ENCODE peak calls at places on chromosomes 16 and 17, in seven cellular contexts. L is body of pancreas; M is NCI-H1436; Y is activated naive CD8-positive, alpha-beta T cell treated with anti-CD3 and anti-CD28 coated beads for 36 hours; S is posterior cingulate gyrus; P is foreskin fibroblast; Z is small intestine. A is an unnamed sample.

GRCh38 chr16:70688266-70688742 is 2.5 kb upstream of the MTSS2 start:
- DNase-seq in L (no peak), M (no peak), Y (no peak), S (peak; percentile 83), P (no peak), Z (no peak), A (no peak)

GRCh38 chr17:16924701-16925440 is 47.0 kb downstream of the TNFRSF13B start:
- DNase-seq in L (no peak), M (no peak), Y (no peak), S (no peak), P (no peak), Z (no peak), A (no peak)

GRCh38 chr16:29994613-29995329 is 646 bp downstream of the HIRIP3 start:
- DNase-seq in L (peak; percentile 73), M (no peak), Y (peak; percentile 78), S (peak; percentile 50), P (peak; percentile 76), Z (peak; percentile 82), A (no peak)

GRCh38 chr16:67719778-67720144 is 645 bp upstream of the GFOD2 start:
- DNase-seq in L (peak; percentile 25), M (peak; percentile 0), Y (peak; percentile 8), S (peak; percentile 58), P (peak; percentile 51), Z (peak; percentile 47), A (no peak)

GRCh38 chr17:6498798-6499540 is 54.7 kb downstream of the PIMREG start:
- DNase-seq in L (no peak), M (no peak), Y (no peak), S (peak; percentile 2), P (no peak), Z (no peak), A (no peak)

GRCh38 chr17:46818929-46819859 is 702 bp upstream of the WNT3 start:
- DNase-seq in L (no peak), M (no peak), Y (no peak), S (no peak), P (no peak), Z (no peak), A (no peak)

GRCh38 chr17:35973333-35974260 is 7.7 kb downstream of the CCL16 start:
- DNase-seq in L (peak; percentile 42), M (no peak), Y (no peak), S (no peak), P (no peak), Z (peak; percentile 64), A (no peak)

GRCh38 chr17:81386141-81386645 is 9.1 kb upstream of the BAHCC1 start:
- DNase-seq in L (peak; percentile 58), M (no peak), Y (no peak), S (no peak), P (no peak), Z (no peak), A (no peak)

GRCh38 chr17:12391468-12391867 is 274.2 kb upstream of the MYOCD start:
- DNase-seq in L (no peak), M (no peak), Y (no peak), S (no peak), P (no peak), Z (no peak), A (no peak)

GRCh38 chr16:85490971-85491771 is 122.0 kb upstream of the GSE1 start:
- DNase-seq in L (peak; percentile 49), M (no peak), Y (peak; percentile 40), S (no peak), P (no peak), Z (peak; percentile 42), A (no peak)

GRCh38 chr17:6492892-6493674 is 48.8 kb downstream of the PIMREG start:
- DNase-seq in L (no peak), M (no peak), Y (no peak), S (no peak), P (no peak), Z (no peak), A (peak; percentile 85)

GRCh38 chr17:56638536-56639177 is 45.2 kb downstream of the NOG start:
- DNase-seq in L (no peak), M (no peak), Y (no peak), S (no peak), P (no peak), Z (no peak), A (no peak)

GRCh38 chr17:1590031-1590746 is 27.6 kb upstream of the PITPNA start:
- DNase-seq in L (peak; percentile 56), M (no peak), Y (no peak), S (peak; percentile 44), P (peak; percentile 77), Z (peak; percentile 97), A (no peak)

GRCh38 chr17:13550291-13550690 is 51.4 kb downstream of the HS3ST3A1 start:
- DNase-seq in L (no peak), M (no peak), Y (no peak), S (no peak), P (peak; percentile 66), Z (no peak), A (no peak)

GRCh38 chr17:8740486-8740885 is 4.2 kb downstream of the CCDC42 start:
- DNase-seq in L (no peak), M (no peak), Y (peak; percentile 47), S (no peak), P (no peak), Z (peak; percentile 7), A (peak; percentile 28)

GRCh38 chr17:10612957-10613744 is 44.0 kb downstream of the MYH3 start:
- DNase-seq in L (no peak), M (no peak), Y (no peak), S (no peak), P (peak; percentile 6), Z (no peak), A (no peak)

GRCh38 chr16:19184823-19185509 is 16.9 kb downstream of the SYT17 start:
- DNase-seq in L (no peak), M (no peak), Y (no peak), S (no peak), P (no peak), Z (no peak), A (peak; percentile 71)

A was measured in iPS DF 19.7.